ENCODE peak calls at places on chromosomes 12 and 14, in ten cellular contexts. S is sigmoid colon; B is adrenal gland; C is neuronal stem cell; Y is naive thymus-derived CD4-positive, alpha-beta T cell; Q is lower lobe of right lung; O is left lung; H is mammary epithelial cell; T is tibial artery; A is CD8-positive, alpha-beta memory T cell. X is an unnamed sample.

GRCh38 chr14:22850944-22851790 is 14.8 kb downstream of the MMP14 start:
- DNase-seq in S (peak; percentile 98), O (no peak), B (peak; percentile 93), H (peak; percentile 99), Q (peak; percentile 73), C (no peak), A (no peak), Y (no peak), T (peak; percentile 98), X (peak; percentile 97)

GRCh38 chr12:12660201-12660600 is 35.8 kb downstream of the GPR19 start:
- DNase-seq in A (no peak), H (no peak), C (no peak), T (no peak), O (no peak), B (no peak), S (no peak), Q (no peak), Y (no peak), X (no peak)

GRCh38 chr12:17342381-17342961 is 736.5 kb upstream of the LMO3 start:
- DNase-seq in Q (no peak), B (no peak), H (no peak), Y (no peak), A (no peak), C (no peak), S (no peak), T (no peak), O (no peak), X (no peak)

GRCh38 chr12:25644964-25645363 is 91.9 kb upstream of the LMNTD1 start:
- DNase-seq in Q (no peak), B (no peak), A (no peak), Y (no peak), C (no peak), T (no peak), H (no peak), O (no peak), S (no peak), X (no peak)

GRCh38 chr12:93073324-93073723 is 144.2 kb upstream of the EEA1 start:
- DNase-seq in Y (no peak), B (no peak), T (no peak), H (no peak), Q (no peak), O (no peak), C (no peak), A (no peak), S (no peak), X (no peak)

GRCh38 chr12:95386056-95386455 is 87.9 kb upstream of the METAP2 start:
- DNase-seq in T (no peak), A (no peak), C (no peak), Y (no peak), O (no peak), B (no peak), H (no peak), S (no peak), Q (no peak), X (no peak)

GRCh38 chr12:24109381-24110039 is 160.0 kb upstream of the SOX5 start:
- DNase-seq in T (no peak), S (no peak), O (no peak), A (no peak), C (no peak), Y (no peak), Q (no peak), B (no peak), H (peak; percentile 7), X (no peak)

GRCh38 chr14:100334904-100335303 is 11.8 kb downstream of the SLC25A47 start:
- DNase-seq in H (no peak), C (no peak), B (no peak), S (peak; percentile 26), T (peak; percentile 55), Q (peak; percentile 33), O (peak; percentile 45), A (no peak), Y (no peak), X (no peak)

GRCh38 chr14:20412422-20412821 is 879 bp downstream of the TEP1 start:
- DNase-seq in H (peak; percentile 4), T (no peak), C (no peak), Q (no peak), Y (no peak), O (no peak), A (peak; percentile 37), B (no peak), S (no peak), X (no peak)

GRCh38 chr12:94488449-94488848 is 28.8 kb upstream of the CEP83 start:
- DNase-seq in S (no peak), A (no peak), Y (no peak), O (no peak), T (no peak), C (no peak), B (no peak), H (no peak), Q (no peak), X (no peak)

GRCh38 chr12:86249856-86250255 is 6.3 kb downstream of the MGAT4C start:
- DNase-seq in A (no peak), Q (no peak), Y (no peak), C (no peak), S (no peak), H (no peak), O (no peak), T (no peak), B (no peak), X (no peak)

GRCh38 chr12:133221241-133221640 is 14.4 kb downstream of the ANHX start:
- DNase-seq in B (no peak), H (no peak), Y (no peak), Q (no peak), O (no peak), A (no peak), C (no peak), T (peak; percentile 48), S (no peak), X (no peak)

GRCh38 chr12:131758016-131758739 is 47.3 kb downstream of the SFSWAP start:
- DNase-seq in C (no peak), O (no peak), Q (no peak), A (no peak), Y (no peak), H (no peak), S (no peak), B (no peak), T (no peak), X (no peak)

GRCh38 chr12:49983892-49984291 is 11.1 kb downstream of the AQP6 start:
- DNase-seq in Q (no peak), H (peak; percentile 50), C (no peak), A (no peak), O (no peak), S (no peak), B (no peak), Y (no peak), T (no peak), X (no peak)

DNA sequence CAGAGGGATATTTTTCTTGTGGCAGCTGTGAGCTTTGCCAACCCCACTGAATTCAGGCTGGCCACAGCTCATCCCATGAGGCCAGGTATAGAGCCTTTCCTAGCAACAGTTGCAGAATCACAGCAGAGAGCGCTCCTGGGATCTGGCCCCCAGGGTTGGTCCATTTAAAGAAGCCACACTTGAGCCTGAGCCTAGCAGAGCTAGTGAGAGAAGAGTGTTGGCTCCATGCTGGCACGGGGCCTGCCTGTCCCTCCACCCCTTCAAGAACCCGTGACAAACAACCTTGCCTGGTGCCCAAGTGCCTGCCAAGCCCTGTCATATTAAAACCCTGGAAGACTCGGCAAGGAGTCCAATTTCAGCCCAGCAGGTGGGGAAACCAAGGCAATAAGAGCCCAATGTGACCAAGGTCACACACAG is 91.6 kb downstream of the LRRC74A start:
- DNase-seq in Q (peak; percentile 71), S (peak; percentile 88), H (no peak), Y (no peak), A (no peak), T (peak; percentile 90), B (peak; percentile 93), C (no peak), O (no peak), X (peak; percentile 90)
- H3K4me1 ChIP-seq in Q (peaks cover 57% of the 10 kb centered on the region), S (peaks cover 70% of the 10 kb centered on the region), H (peaks cover 51% of the 10 kb centered on the region), Y (peaks cover 26% of the 10 kb centered on the region), A (peaks cover 24% of the 10 kb centered on the region), T (peaks cover 13% of the 10 kb centered on the region), B (peaks cover 61% of the 10 kb centered on the region), C (peaks cover 56% of the 10 kb centered on the region), O (peaks cover 84% of the 10 kb centered on the region), X (peaks cover 27% of the 10 kb centered on the region)

GRCh38 chr12:54967461-54967860 is 17.1 kb downstream of the TESPA1 start:
- DNase-seq in O (no peak), S (no peak), T (no peak), C (no peak), H (peak; percentile 48), Q (no peak), B (no peak), A (peak; percentile 49), Y (no peak), X (no peak)

GRCh38 chr12:54970741-54971140 is 13.8 kb downstream of the TESPA1 start:
- DNase-seq in B (no peak), Y (no peak), A (no peak), Q (no peak), T (no peak), S (no peak), C (no peak), O (no peak), H (no peak), X (no peak)

DNA sequence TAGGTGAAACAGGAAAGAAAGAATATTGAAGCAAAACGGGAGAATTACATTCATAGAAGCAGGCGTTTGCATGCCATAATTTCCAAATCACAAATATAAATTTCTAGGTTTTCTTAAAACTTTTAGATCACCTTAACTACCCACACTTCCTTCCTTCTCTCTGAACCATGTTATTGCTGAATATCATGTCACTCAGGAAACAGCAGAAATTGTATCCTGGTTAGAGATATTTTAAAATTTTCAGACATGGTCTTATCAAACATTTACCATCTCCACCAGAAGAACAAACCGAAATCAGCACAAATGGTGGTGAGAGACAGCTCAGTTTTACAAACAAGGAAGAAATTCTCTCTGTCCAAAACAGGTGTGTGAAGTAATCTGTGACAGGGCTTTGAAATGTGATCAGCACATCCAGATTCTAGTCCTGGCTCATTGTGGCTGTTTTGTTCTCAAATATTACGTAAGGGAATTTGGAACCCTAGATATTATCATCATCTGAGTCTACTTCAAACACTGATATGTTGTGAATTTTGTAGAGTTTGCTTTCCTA is 16.3 kb downstream of the TESPA1 start:
- DNase-seq in T (no peak), C (no peak), B (no peak), O (no peak), Q (no peak), S (no peak), Y (peak; percentile 43), A (peak; percentile 63), H (no peak), X (no peak)
- H3K4me3 ChIP-seq in T (no peak overlapping the region), C (no peak overlapping the region), B (no peak overlapping the region), O (no peak overlapping the region), Q (no peak overlapping the region), S (no peak overlapping the region), Y (peak overlapping the region; percentile 2), A (peak overlapping the region; percentile 21), H (no peak overlapping the region), X (no peak overlapping the region)

DNA sequence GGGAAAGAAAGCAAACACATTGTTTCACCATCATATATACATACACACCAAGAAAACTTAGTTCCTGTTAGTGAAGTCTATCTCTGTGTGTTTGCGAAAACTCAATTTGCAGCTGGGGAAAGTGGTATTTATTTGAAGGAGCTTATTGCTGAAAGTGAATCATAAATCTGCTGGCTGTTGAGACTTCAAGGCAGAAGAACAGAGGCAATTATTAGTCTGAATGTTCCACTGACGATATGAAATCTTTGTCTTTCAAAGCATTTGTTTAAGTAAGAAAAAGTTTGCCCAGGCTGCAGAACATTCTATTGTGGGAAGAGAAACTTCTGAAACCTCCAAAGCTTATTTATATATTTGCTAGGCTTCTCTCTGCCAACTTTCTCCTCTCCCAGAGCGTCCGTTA is 255.7 kb upstream of the TMPO start:
- DNase-seq in O (no peak), T (no peak), Q (no peak), C (no peak), H (no peak), Y (no peak), A (no peak), S (no peak), B (no peak), X (no peak)
- H3K4me1 ChIP-seq in O (no peaks in the 10 kb centered on the region), T (no peaks in the 10 kb centered on the region), Q (no peaks in the 10 kb centered on the region), C (peaks cover 8% of the 10 kb centered on the region), H (no peaks in the 10 kb centered on the region), Y (no peaks in the 10 kb centered on the region), A (no peaks in the 10 kb centered on the region), S (no peaks in the 10 kb centered on the region), B (no peaks in the 10 kb centered on the region), X (no peaks in the 10 kb centered on the region)

GRCh38 chr12:73185403-73185802 is 913.2 kb downstream of the TRHDE start:
- DNase-seq in S (no peak), H (no peak), O (no peak), A (no peak), T (no peak), Q (no peak), C (no peak), B (no peak), Y (no peak), X (no peak)
- H3K4me3 ChIP-seq in S (no peak overlapping the region), H (no peak overlapping the region), O (no peak overlapping the region), A (no peak overlapping the region), T (no peak overlapping the region), Q (no peak overlapping the region), C (no peak overlapping the region), B (no peak overlapping the region), Y (no peak overlapping the region), X (no peak overlapping the region)

X was measured in right cardiac atrium.